ENCODE peak calls at places on chromosome X, in four cellular contexts. N is heart right ventricle, R is WERI-Rb-1, I is lung. P is an unnamed sample.

GRCh38 chrX:29940750-29941149 is 274.6 kb upstream of the MAGEB2 start:
- DNase-seq in N (no peak), R (no peak), I (no peak), P (no peak)

GRCh38 chrX:1212532-1212931 is at the start of gene CRLF2:
- DNase-seq in N (no peak), R (no peak), I (no peak), P (peak)

GRCh38 chrX:153886915-153887314 is 942 bp upstream of the L1CAM start:
- DNase-seq in N (no peak), R (no peak), I (no peak), P (peak)

GRCh38 chrX:107760304-107761077 is 15.1 kb downstream of the TSC22D3 start:
- DNase-seq in N (no peak), R (no peak), I (no peak), P (no peak)

GRCh38 chrX:77622233-77622632 is 163.8 kb downstream of the ATRX start:
- DNase-seq in N (no peak), R (no peak), I (no peak), P (no peak)

GRCh38 chrX:53287493-53288138 is 6.2 kb upstream of the IQSEC2 start:
- DNase-seq in N (peak), R (no peak), I (no peak), P (peak)

GRCh38 chrX:25013593-25014365 is 2.0 kb downstream of the ARX start:
- DNase-seq in N (no peak), R (no peak), I (no peak), P (no peak)

GRCh38 chrX:40176256-40176978 is 78.7 kb upstream of the BCOR start:
- DNase-seq in N (peak), R (peak), I (peak), P (peak)

GRCh38 chrX:88604433-88605221 is 142.4 kb upstream of the CPXCR1 start:
- DNase-seq in N (no peak), R (no peak), I (no peak), P (no peak)

GRCh38 chrX:96566856-96567255 is 117.8 kb upstream of the DIAPH2 start:
- DNase-seq in N (no peak), R (no peak), I (no peak), P (no peak)

GRCh38 chrX:97065973-97066372 is 182.3 kb downstream of the RPA4 start:
- DNase-seq in N (no peak), R (no peak), I (no peak), P (no peak)

GRCh38 chrX:109352121-109352556 is 129.7 kb downstream of the GUCY2F start:
- DNase-seq in N (peak), R (no peak), I (peak), P (no peak)

GRCh38 chrX:54029543-54030143 is 14.6 kb downstream of the PHF8 start:
- DNase-seq in N (no peak), R (no peak), I (peak), P (no peak)

GRCh38 chrX:110748256-110748811 is 47.3 kb downstream of the CHRDL1 start:
- DNase-seq in N (no peak), R (no peak), I (no peak), P (no peak)

GRCh38 chrX:12548746-12549145 is 242.5 kb upstream of the PRPS2 start:
- DNase-seq in N (no peak), R (no peak), I (no peak), P (no peak)

GRCh38 chrX:29257516-29257915 is 670.3 kb downstream of the IL1RAPL1 start:
- DNase-seq in N (no peak), R (no peak), I (no peak), P (no peak)

GRCh38 chrX:19772306-19772705 is 115.1 kb downstream of the SH3KBP1 start:
- DNase-seq in N (no peak), R (no peak), I (no peak), P (peak)

GRCh38 chrX:22922961-22923360 is 76.8 kb upstream of the DDX53 start:
- DNase-seq in N (no peak), R (no peak), I (no peak), P (peak)

GRCh38 chrX:102546818-102547493 is 30.4 kb upstream of the TMSB15A start:
- DNase-seq in N (no peak), R (no peak), I (no peak), P (no peak)

GRCh38 chrX:71052721-71053120 is 15.4 kb downstream of the SNX12 start:
- DNase-seq in N (no peak), R (no peak), I (no peak), P (no peak)

GRCh38 chrX:1507511-1508463 is 29.2 kb downstream of the P2RY8 start:
- DNase-seq in N (no peak), R (no peak), I (no peak), P (no peak)

GRCh38 chrX:21658152-21658737 is at the start of gene KLHL34:
- DNase-seq in N (no peak), R (no peak), I (no peak), P (no peak)

GRCh38 chrX:151697537-151697936 is 2.3 kb downstream of the PRRG3 start:
- DNase-seq in N (no peak), R (no peak), I (no peak), P (peak)

GRCh38 chrX:115058276-115058675 is 40.9 kb upstream of the IL13RA2 start:
- DNase-seq in N (no peak), R (no peak), I (no peak), P (peak)

GRCh38 chrX:113514906-113515305 is 674.3 kb upstream of the AMOT start:
- DNase-seq in N (no peak), R (no peak), I (no peak), P (no peak)

GRCh38 chrX:38513087-38513742 is 48.1 kb upstream of the TSPAN7 start:
- DNase-seq in N (no peak), R (no peak), I (no peak), P (no peak)

GRCh38 chrX:148382983-148383382 is 117.4 kb upstream of the AFF2 start:
- DNase-seq in N (no peak), R (no peak), I (no peak), P (no peak)

GRCh38 chrX:26909728-26910127 is 553.4 kb downstream of the PPP4R3C start:
- DNase-seq in N (no peak), R (no peak), I (no peak), P (no peak)

GRCh38 chrX:82813671-82814078 is 694.4 kb upstream of the POU3F4 start:
- DNase-seq in N (no peak), R (no peak), I (no peak), P (peak)

GRCh38 chrX:99800016-99800415 is 610.1 kb downstream of the PCDH19 start:
- DNase-seq in N (no peak), R (no peak), I (no peak), P (no peak)

GRCh38 chrX:99798951-99799350 is 611.1 kb downstream of the PCDH19 start:
- DNase-seq in N (no peak), R (no peak), I (no peak), P (no peak)

DNA sequence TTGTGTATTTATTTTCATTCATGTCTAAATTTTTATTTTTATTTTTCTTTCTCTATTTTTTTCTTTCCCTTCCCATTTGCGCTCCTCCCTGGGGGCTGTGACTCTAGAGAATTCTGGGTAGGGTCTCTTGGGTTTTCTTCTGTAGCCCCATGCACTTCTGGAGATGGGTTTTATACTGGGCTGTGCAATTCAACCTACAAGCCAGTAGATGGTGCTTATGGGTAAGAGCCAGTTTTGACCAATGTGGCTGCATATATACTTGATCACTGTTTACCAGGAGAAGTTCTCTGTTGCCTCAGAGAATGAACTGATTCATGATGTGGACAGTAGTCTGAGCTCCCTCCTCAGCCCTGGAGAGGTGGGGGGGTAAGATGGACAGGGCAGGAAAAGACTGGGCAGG is 614.6 kb downstream of the PCDH19 start:
- DNase-seq in N (no peak), R (no peak), I (no peak), P (no peak)
- TF ChIP-seq CTCF in N (no peak), R (peak), I (no peak), P (no peak)

GRCh38 chrX:48496660-48497059 is 12.1 kb upstream of the PORCN start:
- DNase-seq in N (no peak), R (no peak), I (no peak), P (peak)

GRCh38 chrX:48492293-48492910 is 16.4 kb upstream of the PORCN start:
- DNase-seq in N (no peak), R (no peak), I (no peak), P (peak)

GRCh38 chrX:48491809-48492208 is 15.8 kb downstream of the FTSJ1 start:
- DNase-seq in N (no peak), R (no peak), I (no peak), P (no peak)

GRCh38 chrX:48490661-48491060 is 14.7 kb downstream of the FTSJ1 start:
- DNase-seq in N (no peak), R (no peak), I (no peak), P (peak)

DNA sequence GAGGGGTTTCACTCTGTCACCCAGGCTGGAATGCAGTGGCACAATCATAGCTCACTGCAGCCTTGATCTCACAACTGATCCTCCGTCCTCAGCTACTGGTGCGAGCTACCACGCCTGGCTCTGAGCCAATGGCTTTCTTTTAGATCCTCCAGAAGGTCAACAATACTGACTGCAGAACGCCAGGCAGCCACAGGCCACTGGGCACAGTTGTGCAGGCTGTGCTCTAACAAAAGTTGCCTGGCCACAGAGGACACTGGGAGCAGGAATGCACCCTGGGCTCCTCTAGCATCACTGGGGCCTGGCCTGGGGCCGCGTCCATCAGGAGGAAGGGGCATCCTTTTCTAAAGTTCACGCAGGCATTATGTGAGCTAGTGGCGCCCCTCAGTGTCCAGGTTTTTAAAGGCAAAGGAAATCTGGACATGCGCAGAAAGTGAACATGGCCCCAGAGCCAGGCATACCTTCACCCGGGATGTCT is 14.9 kb upstream of the PORCN start:
- DNase-seq in N (no peak), R (peak), I (no peak), P (peak)
- TF ChIP-seq CTCF in N (no peak), R (peak), I (no peak), P (peak)

GRCh38 chrX:55489315-55490009 is at the start of gene USP51:
- DNase-seq in N (peak), R (peak), I (peak), P (no peak)
- TF ChIP-seq CTCF in N (no peak), R (no peak), I (no peak), P (peak)

DNA sequence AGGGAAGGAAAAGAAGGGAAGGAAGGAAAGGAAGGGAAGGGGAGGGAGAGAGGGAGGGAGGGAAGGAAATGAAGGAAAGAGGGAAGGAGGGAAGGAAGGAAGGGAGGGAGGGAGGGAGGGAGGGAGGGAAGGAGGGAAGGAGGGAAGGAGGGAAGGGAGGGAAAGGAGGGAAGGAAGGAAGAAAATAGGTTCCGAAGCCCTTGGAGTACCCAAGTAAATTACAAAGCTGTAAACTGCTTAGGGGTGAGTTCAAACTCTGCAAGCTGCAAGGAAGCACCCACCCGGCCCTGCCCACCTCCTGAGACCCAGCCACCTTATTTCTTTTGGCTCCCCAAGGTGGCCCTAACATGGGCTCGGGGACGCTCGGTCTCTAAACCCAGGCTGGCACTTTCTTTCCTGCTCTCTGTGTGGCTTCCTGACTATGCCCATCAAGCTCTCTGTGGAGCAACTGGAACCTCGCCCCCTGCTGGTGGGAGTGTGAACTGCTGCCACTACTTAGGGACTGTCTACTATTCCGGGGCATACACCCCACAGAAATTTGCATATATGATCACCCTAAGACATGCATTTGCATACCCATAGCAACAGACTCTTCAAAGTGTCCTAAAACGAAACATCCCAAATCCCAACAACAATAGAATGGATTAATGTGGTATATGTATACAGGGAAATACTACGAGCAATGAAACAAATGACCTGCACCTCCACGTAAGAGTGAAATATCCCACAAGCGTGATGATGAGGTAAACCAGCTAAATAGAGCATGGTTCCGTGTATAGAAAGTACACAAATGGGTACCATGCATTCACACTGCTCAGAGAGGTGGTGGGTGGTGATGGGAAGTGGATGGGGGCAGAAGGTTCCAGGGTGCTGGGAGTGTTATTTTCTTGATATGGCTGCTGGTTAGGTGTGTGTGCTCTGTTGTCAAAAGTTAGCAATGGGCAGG is 151.7 kb upstream of the TBL1X start:
- DNase-seq in N (peak), R (peak), I (peak), P (no peak)
- TF ChIP-seq CTCF in N (peak), R (peak), I (peak), P (peak)

DNA sequence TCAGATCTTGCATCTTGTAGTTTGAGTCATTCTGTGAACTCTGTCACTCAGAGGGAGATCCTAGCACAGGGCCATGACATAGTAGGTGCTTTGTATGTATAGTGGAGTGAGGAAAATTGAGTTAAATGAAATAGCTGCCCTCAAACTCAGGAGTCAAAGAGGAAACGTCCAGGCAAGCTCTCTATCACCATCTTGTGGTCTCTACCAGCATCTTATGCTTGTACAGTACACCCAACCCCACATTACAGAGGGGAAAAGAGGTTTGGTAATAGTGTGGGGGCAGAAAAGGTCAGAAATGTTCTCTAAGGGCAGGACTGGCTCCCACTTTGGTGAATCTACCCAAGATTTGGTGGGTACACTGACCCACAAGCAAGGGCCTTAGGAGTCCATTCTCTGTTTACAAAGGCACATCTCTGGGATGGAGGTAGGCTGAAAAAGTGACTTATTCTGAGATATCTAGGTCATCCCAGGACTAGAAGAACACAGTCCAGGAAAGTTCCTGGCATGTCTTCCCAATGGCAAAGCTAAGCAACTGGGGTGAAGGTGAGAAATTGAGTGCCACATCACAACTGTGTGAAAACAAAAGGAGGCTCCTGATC is 131.8 kb downstream of the OR13H1 start:
- DNase-seq in N (no peak), R (peak), I (no peak), P (no peak)
- TF ChIP-seq CTCF in N (no peak), R (peak), I (no peak), P (peak)

P was measured in HFFc6.